ENCODE peak calls at places on chromosomes 11 and 22, in six cellular contexts. One of them, this sample, is unnamed. For H3K4me1, the result is how much of the 10 kb centered on the place peaks cover.

GRCh38 chr11:65382036-65382803 is at the start of gene SLC25A45:
- DNase-seq in HAP-1: peak
- DNase-seq in tibial nerve: peak
- DNase-seq in OCI-LY7: peak
- DNase-seq in cardiac muscle cell: peak
- DNase-seq in left ventricle myocardium inferior: peak
- DNase-seq in this sample: peak

GRCh38 chr22:30079952-30080533 is at the start of gene HORMAD2:
- DNase-seq in tibial nerve: no peak
- DNase-seq in OCI-LY7: no peak
- DNase-seq in left ventricle myocardium inferior: no peak
- DNase-seq in HAP-1: no peak
- DNase-seq in cardiac muscle cell: peak
- DNase-seq in this sample: peak

GRCh38 chr11:44775366-44776356 is 48.9 kb downstream of the TSPAN18 start:
- DNase-seq in left ventricle myocardium inferior: peak
- DNase-seq in tibial nerve: no peak
- DNase-seq in HAP-1: peak
- DNase-seq in OCI-LY7: peak
- DNase-seq in cardiac muscle cell: peak
- DNase-seq in this sample: peak

GRCh38 chr11:86983071-86983488 is 27.9 kb upstream of the FZD4 start:
- DNase-seq in HAP-1: no peak
- DNase-seq in left ventricle myocardium inferior: peak
- DNase-seq in cardiac muscle cell: no peak
- DNase-seq in tibial nerve: peak
- DNase-seq in OCI-LY7: no peak
- DNase-seq in this sample: peak

GRCh38 chr11:5596611-5597201 is at the start of gene TRIM6:
- DNase-seq in cardiac muscle cell: peak
- DNase-seq in tibial nerve: peak
- DNase-seq in OCI-LY7: no peak
- DNase-seq in left ventricle myocardium inferior: peak
- DNase-seq in HAP-1: peak
- DNase-seq in this sample: peak

GRCh38 chr22:40517631-40518030 is 118.9 kb downstream of the MRTFA start:
- DNase-seq in OCI-LY7: no peak
- DNase-seq in left ventricle myocardium inferior: no peak
- DNase-seq in HAP-1: peak
- DNase-seq in cardiac muscle cell: no peak
- DNase-seq in tibial nerve: no peak
- DNase-seq in this sample: no peak

GRCh38 chr11:134634897-134635831 is 223.1 kb upstream of the B3GAT1 start:
- DNase-seq in left ventricle myocardium inferior: no peak
- DNase-seq in OCI-LY7: no peak
- DNase-seq in tibial nerve: no peak
- DNase-seq in HAP-1: no peak
- DNase-seq in cardiac muscle cell: no peak
- DNase-seq in this sample: no peak

GRCh38 chr11:96061730-96062524 is 138.0 kb upstream of the MTMR2 start:
- DNase-seq in HAP-1: no peak
- DNase-seq in left ventricle myocardium inferior: no peak
- DNase-seq in OCI-LY7: no peak
- DNase-seq in cardiac muscle cell: no peak
- DNase-seq in tibial nerve: no peak
- DNase-seq in this sample: no peak

GRCh38 chr11:108616549-108616948 is 23.0 kb upstream of the EXPH5 start:
- DNase-seq in HAP-1: no peak
- DNase-seq in tibial nerve: no peak
- DNase-seq in cardiac muscle cell: peak
- DNase-seq in left ventricle myocardium inferior: no peak
- DNase-seq in OCI-LY7: no peak
- DNase-seq in this sample: no peak

GRCh38 chr11:62336949-62337681 is at the start of gene ASRGL1:
- DNase-seq in cardiac muscle cell: peak
- DNase-seq in HAP-1: peak
- DNase-seq in left ventricle myocardium inferior: peak
- DNase-seq in tibial nerve: peak
- DNase-seq in OCI-LY7: peak
- DNase-seq in this sample: peak

GRCh38 chr11:70542811-70543210 is 144.5 kb downstream of the CTTN start:
- DNase-seq in left ventricle myocardium inferior: no peak
- DNase-seq in OCI-LY7: no peak
- DNase-seq in cardiac muscle cell: no peak
- DNase-seq in tibial nerve: no peak
- DNase-seq in HAP-1: no peak
- DNase-seq in this sample: no peak

GRCh38 chr11:61472282-61472681 is 36.3 kb upstream of the LRRC10B start:
- DNase-seq in OCI-LY7: no peak
- DNase-seq in tibial nerve: peak
- DNase-seq in cardiac muscle cell: peak
- DNase-seq in left ventricle myocardium inferior: peak
- DNase-seq in HAP-1: no peak
- DNase-seq in this sample: peak

GRCh38 chr11:69007978-69008381 is 5.1 kb downstream of the MRGPRF start:
- DNase-seq in tibial nerve: no peak
- DNase-seq in OCI-LY7: no peak
- DNase-seq in left ventricle myocardium inferior: no peak
- DNase-seq in cardiac muscle cell: peak
- DNase-seq in HAP-1: no peak
- DNase-seq in this sample: no peak

GRCh38 chr22:21734540-21735197 is 925 bp downstream of the YPEL1 start:
- DNase-seq in cardiac muscle cell: no peak
- DNase-seq in left ventricle myocardium inferior: no peak
- DNase-seq in HAP-1: no peak
- DNase-seq in tibial nerve: no peak
- DNase-seq in OCI-LY7: peak
- DNase-seq in this sample: peak

GRCh38 chr11:93500759-93501158 is 42.4 kb downstream of the SMCO4 start:
- DNase-seq in left ventricle myocardium inferior: no peak
- DNase-seq in HAP-1: no peak
- DNase-seq in OCI-LY7: no peak
- DNase-seq in cardiac muscle cell: no peak
- DNase-seq in tibial nerve: no peak
- DNase-seq in this sample: no peak

GRCh38 chr22:27873476-27873875 is 45.6 kb downstream of the PITPNB start:
- DNase-seq in tibial nerve: no peak
- DNase-seq in HAP-1: no peak
- DNase-seq in cardiac muscle cell: peak
- DNase-seq in OCI-LY7: no peak
- DNase-seq in left ventricle myocardium inferior: peak
- DNase-seq in this sample: no peak

GRCh38 chr11:96424693-96425092 is 34.9 kb downstream of the JRKL start:
- DNase-seq in OCI-LY7: no peak
- DNase-seq in tibial nerve: no peak
- DNase-seq in cardiac muscle cell: peak
- DNase-seq in left ventricle myocardium inferior: no peak
- DNase-seq in HAP-1: no peak
- DNase-seq in this sample: no peak

GRCh38 chr22:41512421-41513194 is 31.7 kb downstream of the POLR3H start:
- DNase-seq in tibial nerve: no peak
- DNase-seq in HAP-1: no peak
- DNase-seq in left ventricle myocardium inferior: peak
- DNase-seq in cardiac muscle cell: peak
- DNase-seq in OCI-LY7: no peak
- DNase-seq in this sample: peak

GRCh38 chr11:28606930-28607329 is 498.7 kb downstream of the METTL15 start:
- DNase-seq in tibial nerve: no peak
- DNase-seq in left ventricle myocardium inferior: no peak
- DNase-seq in cardiac muscle cell: peak
- DNase-seq in OCI-LY7: no peak
- DNase-seq in HAP-1: no peak
- DNase-seq in this sample: no peak

GRCh38 chr11:83292709-83293435 is 6.7 kb upstream of the CCDC90B start:
- DNase-seq in OCI-LY7: peak
- DNase-seq in left ventricle myocardium inferior: no peak
- DNase-seq in tibial nerve: no peak
- DNase-seq in HAP-1: peak
- DNase-seq in cardiac muscle cell: peak
- DNase-seq in this sample: no peak

GRCh38 chr22:11626422-11626773 is 3901.6 kb upstream of the OR11H1 start:
- DNase-seq in HAP-1: no peak
- DNase-seq in cardiac muscle cell: no peak
- DNase-seq in OCI-LY7: no peak
- DNase-seq in left ventricle myocardium inferior: no peak
- DNase-seq in tibial nerve: no peak
- DNase-seq in this sample: no peak

GRCh38 chr11:73380897-73381410 is 4.8 kb downstream of the RELT start:
- DNase-seq in tibial nerve: no peak
- DNase-seq in left ventricle myocardium inferior: no peak
- DNase-seq in HAP-1: no peak
- DNase-seq in OCI-LY7: no peak
- DNase-seq in cardiac muscle cell: no peak
- DNase-seq in this sample: no peak

GRCh38 chr11:45051621-45052020 is 94.8 kb upstream of the PRDM11 start:
- DNase-seq in OCI-LY7: no peak
- DNase-seq in tibial nerve: no peak
- DNase-seq in cardiac muscle cell: no peak
- DNase-seq in left ventricle myocardium inferior: no peak
- DNase-seq in HAP-1: no peak
- DNase-seq in this sample: no peak

GRCh38 chr11:33296695-33297094 is 39.5 kb downstream of the HIPK3 start:
- DNase-seq in tibial nerve: no peak
- DNase-seq in left ventricle myocardium inferior: no peak
- DNase-seq in cardiac muscle cell: no peak
- DNase-seq in HAP-1: no peak
- DNase-seq in OCI-LY7: no peak
- DNase-seq in this sample: no peak

GRCh38 chr22:44309647-44310046 is 3.1 kb downstream of the SHISAL1 start:
- DNase-seq in HAP-1: no peak
- DNase-seq in tibial nerve: no peak
- DNase-seq in cardiac muscle cell: peak
- DNase-seq in OCI-LY7: no peak
- DNase-seq in left ventricle myocardium inferior: no peak
- DNase-seq in this sample: no peak

GRCh38 chr11:74926304-74927030 is 22.4 kb downstream of the XRRA1 start:
- DNase-seq in tibial nerve: no peak
- DNase-seq in left ventricle myocardium inferior: no peak
- DNase-seq in cardiac muscle cell: no peak
- DNase-seq in OCI-LY7: no peak
- DNase-seq in HAP-1: no peak
- DNase-seq in this sample: no peak

DNA sequence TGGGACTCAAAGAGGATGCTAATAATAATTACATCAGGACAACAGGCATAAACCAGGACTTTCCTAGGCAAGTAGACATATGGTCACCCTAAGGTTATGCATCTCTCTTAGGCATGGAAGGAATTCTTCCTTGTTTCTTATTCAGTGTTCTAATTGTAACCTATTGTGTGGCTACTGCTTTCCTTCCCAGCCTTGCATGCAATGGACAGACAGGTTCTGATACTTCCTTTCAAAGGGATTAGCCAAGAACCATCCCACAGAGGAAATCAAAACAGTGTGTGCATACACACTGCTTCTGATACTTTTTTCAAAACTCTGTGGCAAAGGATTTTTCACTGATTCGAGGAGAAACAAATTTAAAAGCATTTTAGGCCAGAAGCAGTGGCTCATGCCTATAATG is 48.3 kb downstream of the RRAS2 start:
- DNase-seq in left ventricle myocardium inferior: no peak
- DNase-seq in OCI-LY7: no peak
- DNase-seq in cardiac muscle cell: peak
- DNase-seq in tibial nerve: no peak
- DNase-seq in HAP-1: peak
- DNase-seq in this sample: no peak
- H3K4me1 ChIP-seq in left ventricle myocardium inferior: half or more
- H3K4me1 ChIP-seq in OCI-LY7: under half
- H3K4me1 ChIP-seq in cardiac muscle cell: under half
- H3K4me1 ChIP-seq in tibial nerve: under half
- H3K4me1 ChIP-seq in HAP-1: half or more
- H3K4me1 ChIP-seq in this sample: under half

DNA sequence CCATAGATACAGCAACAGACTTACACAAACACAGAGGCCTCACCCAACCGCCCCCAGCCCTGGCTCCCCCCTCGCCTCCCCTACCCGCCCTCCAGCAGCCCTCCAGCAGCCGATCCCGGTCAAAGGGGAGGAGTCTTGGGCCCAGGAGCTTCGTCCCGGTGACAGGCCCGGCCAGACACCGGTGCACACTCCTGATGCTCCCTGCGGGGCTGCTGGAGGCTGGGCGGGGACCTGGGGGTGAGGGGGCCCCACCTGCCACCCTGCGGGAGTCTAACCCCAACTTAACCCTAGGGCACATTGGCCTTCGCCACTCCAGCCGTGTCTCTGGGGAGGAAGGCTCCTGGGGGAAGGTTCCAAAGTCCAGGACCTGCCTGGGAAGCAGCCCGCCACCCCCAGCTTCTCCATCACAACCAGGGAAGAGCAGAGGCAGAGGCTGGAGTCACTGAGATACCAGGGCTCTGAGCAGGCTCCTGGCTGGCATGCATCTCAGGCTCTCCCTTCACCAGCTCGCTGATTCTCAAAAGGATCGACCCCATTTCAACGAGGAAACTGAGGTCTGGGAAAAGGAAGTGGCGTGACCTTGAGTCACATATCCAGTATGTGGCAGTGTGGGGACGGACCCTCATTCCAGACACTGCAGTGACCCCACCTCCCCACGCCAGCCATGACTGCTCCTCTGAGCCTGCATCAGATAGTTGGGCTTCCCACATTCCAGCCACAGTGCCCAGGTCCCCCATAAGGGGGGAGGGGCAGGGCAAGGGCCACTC is 14.4 kb downstream of the BCL9L start:
- DNase-seq in tibial nerve: no peak
- DNase-seq in OCI-LY7: no peak
- DNase-seq in HAP-1: no peak
- DNase-seq in left ventricle myocardium inferior: no peak
- DNase-seq in cardiac muscle cell: peak
- DNase-seq in this sample: no peak
- H3K4me1 ChIP-seq in tibial nerve: half or more
- H3K4me1 ChIP-seq in OCI-LY7: half or more
- H3K4me1 ChIP-seq in HAP-1: under half
- H3K4me1 ChIP-seq in left ventricle myocardium inferior: half or more
- H3K4me1 ChIP-seq in cardiac muscle cell: half or more
- H3K4me1 ChIP-seq in this sample: half or more

DNA sequence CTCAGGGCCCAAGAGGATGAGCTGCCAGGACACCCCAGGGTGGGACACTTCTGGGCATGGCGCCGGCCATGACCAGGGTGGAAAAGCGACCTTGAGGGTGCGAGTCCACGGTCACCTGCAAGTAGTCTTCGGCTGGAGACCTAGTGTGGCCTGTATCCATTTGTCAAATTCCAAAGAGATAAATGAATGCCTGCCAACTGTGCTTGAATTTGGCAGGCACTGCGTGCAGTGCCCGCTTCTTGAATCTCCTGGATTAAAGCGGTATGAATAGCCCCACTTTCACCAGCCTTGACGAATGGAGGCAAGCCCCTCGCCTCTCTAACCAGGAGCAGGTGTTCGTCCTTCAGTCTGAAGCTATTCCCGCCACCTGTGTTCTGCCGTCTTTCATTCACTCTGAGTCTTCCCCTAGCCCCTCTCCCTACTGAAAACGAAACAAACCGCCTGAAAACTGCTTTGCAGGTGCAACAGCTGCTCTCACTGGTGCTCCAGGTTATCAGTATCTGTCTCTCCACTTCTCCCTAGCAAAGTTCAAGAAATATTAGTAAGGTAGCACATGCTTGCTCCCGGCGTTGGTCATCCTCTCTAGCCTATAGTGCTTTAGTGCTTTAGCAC is 11.2 kb downstream of the NLRP14 start:
- DNase-seq in left ventricle myocardium inferior: no peak
- DNase-seq in HAP-1: no peak
- DNase-seq in cardiac muscle cell: no peak
- DNase-seq in OCI-LY7: peak
- DNase-seq in tibial nerve: no peak
- DNase-seq in this sample: no peak
- H3K4me1 ChIP-seq in left ventricle myocardium inferior: under half
- H3K4me1 ChIP-seq in HAP-1: under half
- H3K4me1 ChIP-seq in cardiac muscle cell: under half
- H3K4me1 ChIP-seq in OCI-LY7: under half
- H3K4me1 ChIP-seq in tibial nerve: under half
- H3K4me1 ChIP-seq in this sample: under half

GRCh38 chr11:12724301-12725046 is 50.3 kb downstream of the TEAD1 start:
- DNase-seq in HAP-1: peak
- DNase-seq in OCI-LY7: no peak
- DNase-seq in cardiac muscle cell: peak
- DNase-seq in tibial nerve: peak
- DNase-seq in left ventricle myocardium inferior: peak
- DNase-seq in this sample: peak
- H3K4me1 ChIP-seq in HAP-1: under half
- H3K4me1 ChIP-seq in OCI-LY7: under half
- H3K4me1 ChIP-seq in cardiac muscle cell: under half
- H3K4me1 ChIP-seq in tibial nerve: half or more
- H3K4me1 ChIP-seq in left ventricle myocardium inferior: half or more
- H3K4me1 ChIP-seq in this sample: under half